ENCODE peak calls at places on chromosomes 2 and 18, in ten cellular contexts. U is PC-3, Q is fibroblast of lung, O is mammary epithelial cell, B is GM12878, K is HepG2, S is IMR-90, A is GM23248, E is PC-9, C is A549. Y is an unnamed sample. For H3K4me1, the result is how much of the 10 kb centered on the place peaks cover.

GRCh38 chr2:112004246-112004645 is 50.8 kb upstream of the TMEM87B start:
- DNase-seq in E (no peak), S (peak), O (no peak), U (no peak), B (peak), K (no peak), Q (peak), A (no peak), C (no peak), Y (peak)

GRCh38 chr2:148534416-148535205 is 109.9 kb upstream of the EPC2 start:
- DNase-seq in S (no peak), O (no peak), C (no peak), Q (no peak), B (no peak), A (peak), K (no peak), E (no peak), U (no peak), Y (no peak)

GRCh38 chr2:31216734-31217133 is 581 bp downstream of the CAPN14 start:
- DNase-seq in K (no peak), O (no peak), S (no peak), E (no peak), B (peak), A (no peak), C (no peak), Q (no peak), U (no peak), Y (no peak)

GRCh38 chr2:45960057-45960863 is 308.8 kb downstream of the PRKCE start:
- DNase-seq in E (no peak), B (no peak), C (peak), K (peak), Q (no peak), O (no peak), A (no peak), U (peak), S (no peak), Y (no peak)

GRCh38 chr2:121505005-121505404 is 25.7 kb upstream of the RNU4ATAC start:
- DNase-seq in U (peak), O (peak), C (peak), S (peak), E (peak), K (no peak), A (peak), Q (peak), B (no peak), Y (peak)

GRCh38 chr2:238160206-238161129 is 1.7 kb downstream of the ERFE start:
- DNase-seq in Q (no peak), B (no peak), O (no peak), A (no peak), C (peak), S (peak), U (no peak), K (peak), E (no peak), Y (peak)

GRCh38 chr2:15177103-15177502 is 384.0 kb downstream of the NBAS start:
- DNase-seq in K (no peak), Q (peak), B (peak), E (peak), C (no peak), O (peak), U (peak), S (peak), A (peak), Y (peak)

GRCh38 chr2:29009270-29009669 is 28.2 kb downstream of the TOGARAM2 start:
- DNase-seq in U (no peak), Q (no peak), O (no peak), S (no peak), K (no peak), C (no peak), A (no peak), B (no peak), E (no peak), Y (no peak)

GRCh38 chr2:121400206-121400605 is 115.2 kb upstream of the TFCP2L1 start:
- DNase-seq in K (no peak), E (no peak), O (no peak), U (no peak), B (no peak), A (peak), Q (peak), S (peak), C (no peak), Y (no peak)

GRCh38 chr2:126655066-126655465 is 892 bp upstream of the GYPC start:
- DNase-seq in B (no peak), C (no peak), S (peak), U (no peak), Q (no peak), E (no peak), A (peak), O (no peak), K (no peak), Y (no peak)

DNA sequence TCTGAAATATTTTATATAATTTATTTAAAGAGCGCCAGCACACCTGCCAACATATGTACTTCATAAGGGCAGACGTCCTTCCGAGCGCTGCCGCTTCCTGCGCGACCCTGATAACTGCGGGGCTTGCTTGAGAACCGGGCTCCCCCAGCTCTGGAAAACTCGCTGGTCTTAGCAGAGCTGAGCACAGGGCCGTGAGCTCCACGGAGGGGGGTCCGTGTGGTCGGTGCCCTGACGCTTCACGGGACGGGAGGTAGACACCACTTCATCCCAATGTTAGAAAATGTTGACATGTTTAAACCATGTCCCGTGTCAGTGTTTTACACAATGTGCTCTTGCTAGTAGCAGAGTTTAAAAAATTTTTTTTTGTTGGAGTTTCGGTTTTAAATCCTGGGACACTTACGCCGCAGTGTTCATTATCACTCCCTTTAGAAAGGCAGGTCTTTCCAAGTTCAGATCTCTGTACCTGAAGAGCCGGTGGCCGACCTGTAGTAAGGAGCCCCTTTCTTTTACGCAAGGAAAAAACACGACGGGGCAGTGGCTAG is 1.6 kb downstream of the NFATC1 start:
- DNase-seq in U (no peak), E (no peak), A (no peak), C (no peak), S (no peak), B (no peak), O (no peak), Q (no peak), K (no peak), Y (peak)
- H3K4me1 ChIP-seq in U (under half), E (under half), A (under half), C (under half), S (under half), B (under half), O (under half), Q (under half), K (under half), Y (under half)

GRCh38 chr2:136378712-136379595 is 261.0 kb upstream of the CXCR4 start:
- DNase-seq in E (peak), S (peak), Q (peak), O (peak), K (peak), U (peak), A (peak), B (no peak), C (peak), Y (no peak)

GRCh38 chr2:136377423-136378382 is 259.8 kb upstream of the CXCR4 start:
- DNase-seq in S (no peak), Q (no peak), C (no peak), E (no peak), B (no peak), K (no peak), U (no peak), O (no peak), A (no peak), Y (no peak)

GRCh38 chr2:136375017-136375901 is 257.3 kb upstream of the CXCR4 start:
- DNase-seq in E (no peak), A (no peak), Q (no peak), C (no peak), B (no peak), U (no peak), O (peak), K (no peak), S (no peak), Y (no peak)

GRCh38 chr2:136376211-136376610 is 258.3 kb upstream of the CXCR4 start:
- DNase-seq in Q (no peak), K (no peak), O (no peak), A (no peak), U (no peak), E (no peak), S (no peak), B (no peak), C (no peak), Y (no peak)

GRCh38 chr2:136376798-136377211 is 258.9 kb upstream of the CXCR4 start:
- DNase-seq in A (peak), O (no peak), Q (peak), E (no peak), C (no peak), B (no peak), K (no peak), U (no peak), S (no peak), Y (no peak)
- H3K4me2 ChIP-seq in A (no peak), O (no peak), Q (no peak), E (no peak), C (no peak), B (no peak), K (no peak), U (no peak), S (no peak), Y (no peak)

DNA sequence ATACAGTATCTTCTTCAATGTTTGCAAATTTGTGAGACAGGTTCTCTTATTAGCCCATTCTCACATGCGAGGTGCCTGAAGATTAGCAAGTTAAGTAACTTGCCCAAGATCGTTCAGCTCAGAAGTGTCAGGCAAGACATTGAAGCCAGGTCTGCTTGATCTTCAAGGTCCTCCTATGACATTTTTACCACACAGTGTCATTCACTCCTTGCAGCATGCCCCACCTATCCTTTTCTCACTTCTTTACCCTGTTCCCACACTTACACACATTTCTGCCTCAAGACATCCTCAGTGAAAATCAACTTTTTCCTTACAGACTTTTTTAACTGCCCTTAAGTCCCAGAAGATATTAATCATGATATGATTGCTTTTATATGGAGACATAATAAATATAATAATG is 73.8 kb downstream of the SCN2A start:
- DNase-seq in E (no peak), B (no peak), K (no peak), A (no peak), Q (no peak), O (no peak), U (no peak), C (no peak), S (no peak), Y (no peak)
- H3K4me3 ChIP-seq in E (no peak), B (no peak), K (no peak), A (no peak), Q (no peak), O (no peak), U (no peak), C (no peak), S (no peak), Y (no peak)

GRCh38 chr2:239227111-239227581 is 173.7 kb downstream of the HDAC4 start:
- DNase-seq in O (no peak), C (no peak), U (no peak), B (no peak), A (no peak), S (no peak), E (no peak), Q (no peak), K (no peak), Y (no peak)
- H3K4me1 ChIP-seq in O (under half), C (under half), U (under half), B (under half), A (under half), S (under half), E (under half), Q (under half), K (under half), Y (under half)

Y was measured in osteoblast.